ENCODE peak calls at places on chromosomes 2 and 18, in six cellular contexts. P, Y, N, L, B and S are unnamed samples. For H3K36me3 and H3K27me3, the result is how much of the 10 kb centered on the place peaks cover.

GRCh38 chr2:172241219-172241618 is 138.5 kb upstream of the DLX2 start:
- DNase-seq in P (no peak), Y (no peak), N (no peak), L (no peak), B (no peak), S (no peak)

GRCh38 chr2:229798446-229799147 is 84.2 kb upstream of the DNER start:
- DNase-seq in P (no peak), Y (no peak), N (peak), L (no peak), B (no peak), S (no peak)

GRCh38 chr2:168801961-168802824 is at the start of gene NOSTRIN:
- DNase-seq in P (no peak), Y (no peak), N (peak), L (no peak), B (peak), S (peak)

GRCh38 chr18:48715651-48716354 is 177.0 kb downstream of the CTIF start:
- DNase-seq in P (no peak), Y (no peak), N (peak), L (peak), B (no peak), S (no peak)

GRCh38 chr2:19120941-19121750 is 237.3 kb downstream of the OSR1 start:
- DNase-seq in P (peak), Y (no peak), N (peak), L (no peak), B (no peak), S (no peak)

GRCh38 chr18:3129053-3129864 is 90.5 kb downstream of the MYOM1 start:
- DNase-seq in P (no peak), Y (peak), N (peak), L (peak), B (peak), S (peak)

GRCh38 chr18:45825258-45825744 is at the start of gene SIGLEC15:
- DNase-seq in P (peak), Y (no peak), N (no peak), L (no peak), B (no peak), S (no peak)

GRCh38 chr2:190649798-190650390 is 1.0 kb downstream of the NAB1 start:
- DNase-seq in P (no peak), Y (no peak), N (peak), L (no peak), B (no peak), S (no peak)

GRCh38 chr2:37417321-37417720 is 72.9 kb downstream of the QPCT start:
- DNase-seq in P (no peak), Y (no peak), N (no peak), L (no peak), B (no peak), S (no peak)

GRCh38 chr2:169653636-169654035 is 40.6 kb downstream of the CFAP210 start:
- DNase-seq in P (no peak), Y (no peak), N (no peak), L (no peak), B (no peak), S (no peak)

GRCh38 chr2:232480201-232481190 is 7.1 kb downstream of the ECEL1 start:
- DNase-seq in P (no peak), Y (no peak), N (peak), L (peak), B (no peak), S (peak)

GRCh38 chr18:34219651-34220050 is 5.1 kb downstream of the NOL4 start:
- DNase-seq in P (no peak), Y (no peak), N (no peak), L (no peak), B (no peak), S (no peak)

GRCh38 chr2:222919841-222920609 is 59.2 kb downstream of the ACSL3 start:
- DNase-seq in P (peak), Y (no peak), N (peak), L (no peak), B (peak), S (no peak)
- H3K36me3 ChIP-seq in P (under half), Y (under half), N (under half), L (half or more), B (half or more), S (under half)

GRCh38 chr2:3771576-3771975 is 68.2 kb downstream of the DCDC2C start:
- DNase-seq in P (no peak), Y (no peak), N (no peak), L (no peak), B (no peak), S (no peak)

GRCh38 chr2:3770724-3771415 is 67.5 kb downstream of the DCDC2C start:
- DNase-seq in P (no peak), Y (no peak), N (no peak), L (no peak), B (no peak), S (no peak)

GRCh38 chr2:3769766-3770165 is 66.4 kb downstream of the DCDC2C start:
- DNase-seq in P (no peak), Y (no peak), N (no peak), L (no peak), B (no peak), S (no peak)

GRCh38 chr2:3766824-3767223 is 63.4 kb downstream of the DCDC2C start:
- DNase-seq in P (no peak), Y (no peak), N (no peak), L (no peak), B (no peak), S (no peak)

DNA sequence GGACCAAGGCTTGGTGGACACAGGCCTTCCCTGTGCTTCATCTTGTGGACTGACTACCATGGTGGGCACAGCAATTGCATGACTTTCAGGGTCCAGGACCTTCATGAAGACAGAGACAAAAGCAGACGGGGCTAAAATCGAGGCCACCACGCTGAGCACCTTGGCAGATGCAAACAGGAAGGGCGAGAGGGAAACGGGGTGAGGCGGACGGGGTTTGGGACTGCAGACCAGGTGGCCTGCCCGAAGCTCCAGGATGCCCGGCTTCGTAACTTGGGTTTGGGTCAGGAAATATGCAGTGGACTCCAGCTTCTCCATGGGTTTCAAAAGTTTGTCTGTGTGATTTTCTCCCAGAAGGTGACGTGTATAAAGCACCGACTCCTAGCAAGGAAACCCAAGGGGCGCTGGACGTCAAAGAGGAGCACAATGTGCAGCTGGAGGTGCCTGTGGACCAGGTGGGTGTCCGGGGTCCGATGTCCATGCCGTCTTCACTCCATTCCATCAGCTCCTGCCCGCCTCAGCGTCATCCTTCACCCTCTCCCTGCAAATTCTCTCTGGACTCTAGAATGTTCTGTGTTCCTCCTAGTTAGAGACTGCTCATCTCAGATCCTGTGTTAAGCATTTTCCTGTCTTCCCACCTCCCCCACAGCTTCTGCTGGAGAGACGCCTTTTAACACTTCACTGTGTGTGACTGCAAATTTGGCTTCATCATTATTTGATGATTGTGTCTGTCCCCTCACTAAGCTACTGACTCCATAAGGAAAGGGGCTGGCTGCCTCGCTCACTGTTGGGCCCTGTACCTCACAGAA is 65.8 kb downstream of the DCDC2C start:
- DNase-seq in P (no peak), Y (no peak), N (no peak), L (no peak), B (no peak), S (no peak)
- H3K27me3 ChIP-seq in P (under half), Y (under half), N (under half), L (under half), B (under half), S (under half)

GRCh38 chr2:240143801-240144648 is 3.6 kb upstream of the OTOS start:
- DNase-seq in P (no peak), Y (peak), N (peak), L (peak), B (peak), S (peak)
- H3K4me3 ChIP-seq in P (no peak), Y (no peak), N (no peak), L (no peak), B (no peak), S (no peak)

DNA sequence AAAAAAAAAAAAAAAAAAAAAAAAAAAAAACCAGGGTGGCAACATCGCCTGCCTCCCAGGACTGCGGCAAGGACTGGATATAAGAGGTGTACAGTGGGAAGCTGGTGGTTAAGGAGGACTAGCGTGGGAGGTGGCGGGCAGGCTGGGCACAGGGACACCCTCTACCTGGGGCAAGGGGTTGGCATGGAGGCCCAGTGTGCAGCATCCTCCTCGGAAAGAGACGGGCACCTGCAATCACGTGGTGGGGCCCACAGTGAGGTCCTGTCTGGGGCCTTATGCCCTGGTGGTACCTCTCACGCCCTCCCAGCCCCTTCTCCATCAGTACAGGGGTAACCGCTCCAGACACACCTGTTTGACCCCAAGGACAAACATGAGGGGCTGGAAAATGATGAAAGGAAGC is 27.9 kb downstream of the PXDN start:
- DNase-seq in P (no peak), Y (no peak), N (no peak), L (peak), B (no peak), S (no peak)
- H3K36me3 ChIP-seq in P (under half), Y (under half), N (under half), L (under half), B (under half), S (under half)

GRCh38 chr2:44942304-44943030 is 965 bp downstream of the SIX3 start:
- DNase-seq in P (no peak), Y (no peak), N (no peak), L (peak), B (no peak), S (no peak)
- H3K27me3 ChIP-seq in P (half or more), Y (under half), N (half or more), L (half or more), B (under half), S (under half)

GRCh38 chr18:13463526-13463925 is 245.0 kb downstream of the LDLRAD4 start:
- DNase-seq in P (no peak), Y (no peak), N (no peak), L (no peak), B (no peak), S (no peak)

GRCh38 chr18:13465126-13465446 is 246.5 kb downstream of the LDLRAD4 start:
- DNase-seq in P (no peak), Y (no peak), N (no peak), L (no peak), B (no peak), S (no peak)

GRCh38 chr18:13462686-13463085 is 244.1 kb downstream of the LDLRAD4 start:
- DNase-seq in P (no peak), Y (no peak), N (no peak), L (no peak), B (no peak), S (no peak)

GRCh38 chr18:13465476-13465875 is 246.9 kb downstream of the LDLRAD4 start:
- DNase-seq in P (no peak), Y (no peak), N (no peak), L (no peak), B (no peak), S (no peak)

DNA sequence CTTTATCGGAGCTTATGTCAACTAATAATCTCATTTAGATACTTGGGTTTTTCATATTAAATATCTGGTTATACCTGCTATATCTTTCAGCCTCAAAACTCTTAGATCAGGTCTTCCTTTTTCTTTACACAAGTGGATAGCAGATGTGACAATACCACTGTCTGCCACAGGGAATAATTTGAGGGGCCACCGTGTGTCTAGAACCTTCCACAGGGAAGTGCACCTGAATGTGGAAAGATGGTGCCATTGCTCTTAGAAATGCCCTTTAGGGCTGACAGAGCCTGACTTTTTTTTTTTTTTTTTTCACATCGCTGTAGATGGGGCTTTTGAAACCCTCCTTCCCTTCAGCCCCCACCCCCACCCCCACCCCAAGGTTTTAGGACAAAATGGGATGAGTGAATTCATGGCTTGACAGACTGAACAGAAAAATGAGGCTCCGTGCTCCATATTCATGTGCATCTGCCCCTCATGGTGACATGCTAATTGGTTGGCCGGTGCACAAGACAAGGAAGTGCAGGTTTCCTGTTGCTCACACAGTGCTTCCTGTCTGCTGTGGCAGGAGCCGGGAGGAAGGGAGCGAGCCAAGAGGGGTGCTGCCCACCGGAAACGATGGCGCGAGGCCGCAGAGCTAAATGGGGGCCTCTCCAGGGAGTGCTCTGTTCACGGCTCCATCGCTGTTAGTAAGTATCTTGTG is 246.0 kb downstream of the LDLRAD4 start:
- DNase-seq in P (no peak), Y (peak), N (peak), L (peak), B (peak), S (peak)
- H3K4me3 ChIP-seq in P (no peak), Y (peak), N (no peak), L (peak), B (no peak), S (no peak)

DNA sequence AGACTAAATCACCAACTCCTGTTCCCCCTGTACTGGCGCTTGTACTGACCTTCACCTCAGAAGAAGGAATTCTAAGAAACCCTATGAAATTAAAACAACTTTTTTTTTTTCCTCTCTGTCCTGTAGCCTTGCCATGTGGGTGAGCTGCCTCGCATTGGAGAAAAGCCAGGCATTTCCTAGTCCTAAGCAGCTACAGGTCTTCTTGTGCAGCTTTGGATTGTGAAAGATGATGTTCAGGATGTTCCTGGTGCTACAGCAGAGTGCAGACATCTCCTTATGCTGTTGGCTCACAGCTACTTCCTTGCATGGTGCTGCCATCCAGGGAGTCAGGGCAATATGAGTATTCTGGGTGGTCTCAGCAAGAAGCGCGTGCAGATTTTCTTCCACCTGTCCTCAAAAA is 11.9 kb downstream of the PIK3C3 start:
- DNase-seq in P (no peak), Y (no peak), N (peak), L (no peak), B (no peak), S (no peak)
- H3K36me3 ChIP-seq in P (under half), Y (under half), N (under half), L (half or more), B (half or more), S (under half)

GRCh38 chr2:174730530-174731018 is 33.7 kb downstream of the CHRNA1 start:
- DNase-seq in P (no peak), Y (no peak), N (no peak), L (no peak), B (no peak), S (no peak)

GRCh38 chr2:174729797-174730529 is 34.3 kb downstream of the CHRNA1 start:
- DNase-seq in P (no peak), Y (no peak), N (no peak), L (no peak), B (no peak), S (no peak)

GRCh38 chr2:174722942-174723598 is 41.2 kb downstream of the CHRNA1 start:
- DNase-seq in P (no peak), Y (no peak), N (no peak), L (no peak), B (no peak), S (no peak)

DNA sequence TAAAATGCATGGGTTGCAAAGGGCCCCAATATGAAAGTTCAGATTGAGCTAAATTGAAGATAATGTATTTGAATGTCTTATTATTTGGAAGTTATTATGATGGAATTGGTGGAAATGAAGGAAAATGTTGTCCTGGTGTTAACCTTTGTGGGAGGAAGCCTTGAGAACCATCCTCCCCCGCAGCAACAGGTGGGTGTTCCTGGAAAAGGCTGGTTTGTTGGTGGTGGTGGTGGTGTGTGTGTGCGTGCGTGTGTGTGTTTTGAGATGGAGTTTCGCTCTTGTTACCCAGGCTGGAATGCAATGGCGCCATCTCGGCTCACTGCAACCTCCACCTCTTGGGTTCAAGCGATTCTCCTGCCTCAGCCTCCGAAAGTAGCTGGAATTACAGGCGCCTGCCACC is 36.2 kb downstream of the CHRNA1 start:
- DNase-seq in P (no peak), Y (no peak), N (no peak), L (no peak), B (no peak), S (no peak)
- H3K27me3 ChIP-seq in P (under half), Y (under half), N (under half), L (under half), B (under half), S (under half)

DNA sequence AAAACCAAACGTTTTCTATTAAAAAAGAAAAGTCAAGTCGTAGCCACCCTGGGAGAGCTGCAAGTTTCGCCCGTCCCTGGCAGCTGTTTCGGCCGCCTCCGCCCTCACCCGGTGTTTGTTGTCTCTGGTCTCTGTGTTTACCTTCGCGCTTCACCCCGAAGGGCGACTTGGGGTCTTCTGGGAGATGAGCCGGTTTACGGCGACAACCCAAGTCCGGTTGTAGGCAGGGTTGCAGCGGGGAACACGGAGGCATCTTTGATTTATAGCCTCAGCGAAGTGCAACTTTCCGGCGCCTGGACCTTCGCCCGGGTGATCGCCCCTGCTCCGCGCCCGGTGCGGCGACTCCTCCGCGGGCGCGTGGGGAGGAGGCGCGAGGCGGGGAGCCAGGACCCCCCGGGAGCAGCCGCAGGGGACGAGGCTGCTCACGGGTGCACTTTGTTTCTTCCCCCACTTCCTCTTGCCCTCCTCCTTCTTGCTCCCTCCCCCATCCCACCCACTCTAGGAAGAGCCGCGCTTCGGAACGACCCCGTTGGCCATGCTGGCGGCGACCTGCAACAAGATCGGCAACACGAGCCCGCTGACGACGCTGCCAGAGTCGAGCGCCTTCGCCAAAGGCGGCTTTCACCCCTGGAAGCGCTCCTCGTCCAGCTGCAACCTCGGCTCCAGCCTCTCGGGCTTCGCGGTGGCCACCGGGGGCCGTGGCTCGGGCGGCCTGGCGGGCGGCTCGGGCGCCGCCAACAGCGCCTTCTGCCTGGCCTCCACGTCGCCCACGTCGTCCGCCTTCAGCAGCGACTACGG is 1.1 kb downstream of the SP9 start:
- DNase-seq in P (no peak), Y (no peak), N (no peak), L (no peak), B (peak), S (no peak)
- H3K4me3 ChIP-seq in P (no peak), Y (peak), N (no peak), L (peak), B (peak), S (no peak)